ENCODE peak calls at places on chromosomes 13 and 19, in eight cellular contexts. D, S, K, H, O, X, E and Q are unnamed samples.
A peak's percentile ranks its signal among the peaks of the same experiment; 100 is the strongest.

GRCh38 chr13:52782486-52783448 is 43.1 kb upstream of the CNMD start:
- DNase-seq in D (no peak), S (no peak), K (no peak), H (no peak), O (no peak), X (no peak), E (no peak), Q (no peak)

GRCh38 chr19:16293133-16294085 is 31.2 kb upstream of the KLF2 start:
- DNase-seq in D (peak; percentile 88), S (peak; percentile 66), K (no peak), H (no peak), O (no peak), X (no peak), E (no peak), Q (no peak)

GRCh38 chr13:46288570-46289259 is 77.0 kb downstream of the LRRC63 start:
- DNase-seq in D (peak; percentile 50), S (peak; percentile 63), K (peak; percentile 39), H (peak; percentile 19), O (peak; percentile 27), X (peak; percentile 39), E (no peak), Q (peak; percentile 75)

GRCh38 chr19:5645409-5645808 is 22.5 kb downstream of the SAFB start:
- DNase-seq in D (no peak), S (no peak), K (no peak), H (no peak), O (no peak), X (no peak), E (no peak), Q (no peak)

GRCh38 chr13:36133950-36134349 is 2.8 kb upstream of the DCLK1 start:
- DNase-seq in D (peak; percentile 23), S (no peak), K (no peak), H (no peak), O (no peak), X (no peak), E (no peak), Q (no peak)

GRCh38 chr19:18319591-18320135 is 3.2 kb downstream of the LSM4 start:
- DNase-seq in D (no peak), S (no peak), K (no peak), H (no peak), O (peak; percentile 81), X (no peak), E (no peak), Q (no peak)

GRCh38 chr19:7294571-7295212 is 478 bp upstream of the INSR start:
- DNase-seq in D (peak; percentile 42), S (peak; percentile 30), K (peak; percentile 86), H (no peak), O (peak; percentile 65), X (peak; percentile 75), E (no peak), Q (no peak)

GRCh38 chr13:46736568-46736967 is 60.4 kb downstream of the ESD start:
- DNase-seq in D (no peak), S (no peak), K (no peak), H (no peak), O (no peak), X (no peak), E (no peak), Q (no peak)

GRCh38 chr19:17720487-17720839 is 1.2 kb downstream of the MAP1S start:
- DNase-seq in D (peak; percentile 44), S (no peak), K (no peak), H (no peak), O (no peak), X (no peak), E (no peak), Q (no peak)

GRCh38 chr19:19491321-19492025 is 23.9 kb downstream of the TSSK6 start:
- DNase-seq in D (no peak), S (no peak), K (no peak), H (no peak), O (no peak), X (no peak), E (no peak), Q (no peak)

GRCh38 chr19:6834433-6834832 is 52.9 kb upstream of the ADGRE1 start:
- DNase-seq in D (no peak), S (no peak), K (no peak), H (no peak), O (no peak), X (no peak), E (no peak), Q (no peak)

DNA sequence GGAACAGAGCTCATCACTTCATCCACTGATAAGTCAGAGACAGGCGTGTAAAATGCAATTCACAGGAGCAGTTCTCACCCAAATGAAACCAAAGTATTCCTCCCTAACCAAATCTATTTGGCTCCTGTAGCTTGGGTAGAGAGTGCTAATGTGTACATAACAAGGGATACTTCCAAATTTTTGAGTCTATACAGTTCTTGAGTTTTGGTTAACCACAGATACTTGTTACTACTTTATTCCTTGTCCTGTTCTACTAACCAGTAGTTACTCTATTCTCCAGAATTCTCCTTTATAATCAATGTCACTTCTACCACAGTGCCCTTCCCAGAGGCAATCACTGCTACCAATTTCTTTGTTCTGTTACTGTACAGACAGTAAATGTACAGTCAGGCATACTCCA is 57.3 kb downstream of the ELF1 start:
- DNase-seq in D (no peak), S (no peak), K (no peak), H (no peak), O (no peak), X (no peak), E (no peak), Q (no peak)
- H3K9ac ChIP-seq in D (no peak overlapping the region), S (no peak overlapping the region), K (no peak overlapping the region), H (peak overlapping the region; percentile 35), O (no peak overlapping the region), X (no peak overlapping the region), E (peak overlapping the region; percentile 6), Q (no peak overlapping the region)

GRCh38 chr19:9937001-9937411 is 691 bp upstream of the OLFM2 start:
- DNase-seq in D (no peak), S (no peak), K (peak; percentile 35), H (no peak), O (no peak), X (no peak), E (no peak), Q (no peak)

GRCh38 chr19:9934132-9934950 is 2.0 kb downstream of the OLFM2 start:
- DNase-seq in D (peak; percentile 50), S (peak; percentile 86), K (peak; percentile 92), H (no peak), O (peak; percentile 40), X (peak; percentile 66), E (peak; percentile 77), Q (peak; percentile 85)

GRCh38 chr19:9936151-9937000 is at the start of gene OLFM2:
- DNase-seq in D (no peak), S (peak; percentile 69), K (peak; percentile 93), H (no peak), O (no peak), X (no peak), E (no peak), Q (no peak)

GRCh38 chr19:9932835-9933234 is 3.5 kb downstream of the OLFM2 start:
- DNase-seq in D (no peak), S (no peak), K (no peak), H (no peak), O (no peak), X (no peak), E (no peak), Q (no peak)

GRCh38 chr19:9935409-9936062 is 779 bp downstream of the OLFM2 start:
- DNase-seq in D (no peak), S (no peak), K (peak; percentile 52), H (no peak), O (no peak), X (no peak), E (no peak), Q (no peak)
- TF ChIP-seq POLR2AphosphoS5 in D (no peak), S (no peak), K (no peak), H (no peak), O (no peak), X (no peak), E (no peak), Q (no peak)

DNA sequence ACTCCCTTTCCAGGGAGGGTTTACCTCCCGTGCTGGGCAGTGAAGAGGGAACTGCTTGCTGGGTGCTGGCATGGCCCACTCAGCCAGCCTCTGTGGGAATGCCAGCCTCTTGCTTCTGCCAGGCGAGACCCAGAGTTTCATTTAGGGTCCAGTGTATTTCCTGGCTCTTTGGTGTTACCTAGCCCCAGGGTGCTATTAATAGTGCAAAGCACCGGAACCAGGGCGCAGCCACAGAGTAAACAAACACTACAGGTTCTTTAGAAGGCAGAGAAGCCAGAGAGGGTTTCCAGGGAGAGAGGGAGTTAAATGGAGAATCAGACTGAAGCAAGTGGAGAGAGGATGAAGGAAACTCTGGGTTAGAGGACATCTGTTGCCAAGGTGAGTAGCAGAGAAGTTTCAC is 74.9 kb upstream of the SPATA13 start:
- DNase-seq in D (no peak), S (no peak), K (no peak), H (no peak), O (peak; percentile 23), X (no peak), E (no peak), Q (no peak)
- H3K9ac ChIP-seq in D (no peak overlapping the region), S (no peak overlapping the region), K (no peak overlapping the region), H (no peak overlapping the region), O (peak overlapping the region; percentile 26), X (no peak overlapping the region), E (no peak overlapping the region), Q (no peak overlapping the region)

GRCh38 chr19:49890349-49891311 is 6.1 kb downstream of the IL4I1 start:
- DNase-seq in D (no peak), S (peak; percentile 86), K (peak; percentile 93), H (no peak), O (no peak), X (no peak), E (no peak), Q (no peak)
- TF ChIP-seq POLR2AphosphoS5 in D (no peak), S (no peak), K (no peak), H (peak; percentile 47), O (no peak), X (no peak), E (no peak), Q (no peak)

DNA sequence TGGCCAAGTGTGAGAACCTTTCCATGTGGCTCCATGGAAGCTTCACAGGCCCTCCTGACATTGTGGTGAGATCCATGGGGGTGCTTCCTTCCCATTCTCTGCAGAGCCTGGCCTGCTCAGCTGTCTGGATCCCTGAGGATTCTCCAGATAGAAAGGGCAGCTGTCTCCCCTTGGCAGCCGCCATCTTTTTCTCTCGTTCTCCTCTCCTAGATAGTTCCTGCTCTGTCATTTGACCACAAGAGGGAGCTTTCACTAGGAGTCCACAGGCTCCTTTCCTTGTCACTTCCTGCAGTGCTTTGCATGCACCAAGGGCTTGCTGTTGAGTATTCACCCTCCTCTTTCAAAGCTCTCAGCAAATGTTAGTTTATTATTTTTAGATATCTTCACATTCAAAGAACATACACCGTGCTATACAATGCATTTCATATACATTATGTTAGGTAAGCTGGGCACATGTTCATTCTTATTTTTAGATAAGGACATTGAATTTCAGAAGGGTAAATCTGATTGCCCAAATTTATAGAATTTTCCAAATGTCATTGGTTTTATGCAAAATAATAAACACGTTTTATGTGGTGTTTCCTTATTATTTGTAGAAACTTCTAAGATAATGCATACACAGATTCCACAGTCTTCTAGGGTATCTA is 133.2 kb downstream of the FRY start:
- DNase-seq in D (peak; percentile 51), S (peak; percentile 75), K (peak; percentile 46), H (peak; percentile 11), O (peak; percentile 69), X (peak; percentile 75), E (peak; percentile 10), Q (peak; percentile 58)
- H3K9ac ChIP-seq in D (no peak overlapping the region), S (no peak overlapping the region), K (no peak overlapping the region), H (no peak overlapping the region), O (no peak overlapping the region), X (no peak overlapping the region), E (no peak overlapping the region), Q (no peak overlapping the region)

GRCh38 chr13:26785845-26786630 is 25.5 kb upstream of the GPR12 start:
- DNase-seq in D (no peak), S (no peak), K (no peak), H (no peak), O (no peak), X (no peak), E (no peak), Q (no peak)
- TF ChIP-seq POLR2AphosphoS5 in D (no peak), S (no peak), K (no peak), H (no peak), O (no peak), X (no peak), E (peak; percentile 53), Q (no peak)